ENCODE peak calls at places on chromosomes 6 and 20, in ten cellular contexts. U is endodermal cell; W is prostate gland; D is fibroblast of lung; N is naive thymus-derived CD4-positive, alpha-beta T cell; M is psoas muscle; E is PC-3; F is pancreas; V is heart right ventricle; P is PC-9. H is an unnamed sample.

GRCh38 chr6:34066772-34067770 is 78.8 kb downstream of the GRM4 start:
- DNase-seq in V (no peak), N (no peak), F (no peak), E (no peak), U (no peak), D (no peak), P (no peak), W (no peak), M (no peak), H (no peak)

GRCh38 chr6:152508477-152508876 is 128.7 kb downstream of the SYNE1 start:
- DNase-seq in U (no peak), P (no peak), W (no peak), E (no peak), N (no peak), F (no peak), M (no peak), D (no peak), V (no peak), H (no peak)

GRCh38 chr20:53622247-53623114 is 28.8 kb upstream of the ZNF217 start:
- DNase-seq in E (no peak), P (no peak), F (no peak), M (no peak), U (peak; percentile 49), N (no peak), W (no peak), V (no peak), D (peak; percentile 10), H (peak; percentile 44)

GRCh38 chr6:154615483-154616025 is 105.1 kb upstream of the CNKSR3 start:
- DNase-seq in P (peak; percentile 57), U (peak; percentile 59), M (peak; percentile 60), N (no peak), F (peak; percentile 91), W (peak; percentile 84), E (peak; percentile 72), V (peak; percentile 65), D (peak; percentile 93), H (peak; percentile 92)

GRCh38 chr6:17705778-17706579 is 746 bp downstream of the NUP153 start:
- DNase-seq in U (peak; percentile 85), N (peak; percentile 71), W (peak; percentile 33), D (peak; percentile 42), M (peak; percentile 80), P (peak; percentile 35), F (peak; percentile 57), V (peak; percentile 59), E (peak; percentile 65), H (peak; percentile 80)

GRCh38 chr6:26161322-26161721 is 74.1 kb downstream of the HFE start:
- DNase-seq in F (no peak), P (no peak), M (no peak), U (no peak), E (peak; percentile 22), V (no peak), D (no peak), N (no peak), W (no peak), H (no peak)

GRCh38 chr6:141483561-141484061 is 649.1 kb upstream of the GJE1 start:
- DNase-seq in U (no peak), M (no peak), N (peak; percentile 84), D (peak; percentile 95), V (no peak), F (no peak), E (peak; percentile 80), P (no peak), W (no peak), H (peak; percentile 77)

GRCh38 chr6:46985943-46986342 is 56.2 kb downstream of the ADGRF1 start:
- DNase-seq in E (peak; percentile 75), N (no peak), V (no peak), D (no peak), F (no peak), W (no peak), M (no peak), U (no peak), P (peak; percentile 65), H (no peak)

GRCh38 chr6:30769088-30769852 is 24.9 kb upstream of the IER3 start:
- DNase-seq in V (no peak), N (peak; percentile 51), F (peak; percentile 30), M (peak; percentile 77), W (peak; percentile 41), E (peak; percentile 96), D (peak; percentile 91), U (peak; percentile 92), P (peak; percentile 92), H (peak; percentile 28)

GRCh38 chr6:11381801-11382513 is 149.5 kb upstream of the NEDD9 start:
- DNase-seq in P (no peak), U (peak; percentile 49), M (no peak), N (peak; percentile 80), F (no peak), D (no peak), W (no peak), V (no peak), E (no peak), H (peak; percentile 83)

GRCh38 chr6:42010909-42011308 is 39.4 kb upstream of the TAF8 start:
- DNase-seq in M (no peak), U (no peak), D (no peak), F (no peak), V (no peak), N (no peak), E (no peak), W (no peak), P (no peak), H (no peak)

GRCh38 chr20:31569163-31570020 is 35.7 kb upstream of the ID1 start:
- DNase-seq in M (peak; percentile 72), W (no peak), E (peak; percentile 59), F (peak; percentile 37), N (peak; percentile 22), P (peak; percentile 43), D (peak; percentile 49), V (peak; percentile 64), U (peak; percentile 90), H (peak; percentile 44)

GRCh38 chr6:156534594-156534993 is 242.6 kb upstream of the ARID1B start:
- DNase-seq in F (no peak), V (no peak), D (no peak), W (no peak), U (peak; percentile 68), M (no peak), P (no peak), N (no peak), E (no peak), H (no peak)

GRCh38 chr6:21538186-21538798 is 55.3 kb upstream of the SOX4 start:
- DNase-seq in M (no peak), N (no peak), F (no peak), U (no peak), P (no peak), W (no peak), E (peak; percentile 58), D (peak; percentile 31), V (no peak), H (no peak)
- H3K27ac ChIP-seq in M (peak overlapping the region; percentile 46), N (no peak overlapping the region), F (peak overlapping the region; percentile 67), U (no peak overlapping the region), P (no peak overlapping the region), W (no peak overlapping the region), E (no peak overlapping the region), D (no peak overlapping the region), V (no peak overlapping the region), H (no peak overlapping the region)

DNA sequence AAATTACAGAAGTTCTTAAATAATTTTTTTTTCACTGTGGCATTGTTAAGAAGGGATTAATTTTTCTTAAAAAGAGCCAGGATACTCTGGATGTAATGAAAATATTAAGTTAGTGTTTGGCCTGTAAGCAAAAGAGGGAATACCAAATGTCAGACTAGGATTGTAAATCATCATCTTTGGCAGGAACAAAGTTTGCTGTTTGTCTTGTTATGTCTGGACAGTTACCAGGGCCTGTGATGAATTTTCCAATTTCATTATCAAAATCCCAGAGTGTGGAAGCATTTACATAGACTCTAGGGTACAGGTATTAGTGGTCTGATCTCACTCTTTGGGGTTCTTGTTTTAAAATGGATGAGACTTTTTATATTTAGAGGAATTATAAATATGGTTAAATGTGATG is 26.1 kb downstream of the CEP57L1 start:
- DNase-seq in U (no peak), E (no peak), W (no peak), N (no peak), F (no peak), D (peak; percentile 16), P (no peak), M (no peak), V (no peak), H (no peak)
- H3K27ac ChIP-seq in U (no peak overlapping the region), E (no peak overlapping the region), W (no peak overlapping the region), N (no peak overlapping the region), F (no peak overlapping the region), D (no peak overlapping the region), P (no peak overlapping the region), M (peak overlapping the region; percentile 3), V (no peak overlapping the region), H (no peak overlapping the region)

GRCh38 chr20:19936801-19937583 is 80.2 kb upstream of the NAA20 start:
- DNase-seq in P (no peak), E (no peak), U (no peak), M (peak; percentile 61), W (no peak), D (no peak), F (no peak), N (no peak), V (peak; percentile 59), H (peak; percentile 41)
- H3K27ac ChIP-seq in P (no peak overlapping the region), E (no peak overlapping the region), U (no peak overlapping the region), M (peak overlapping the region; percentile 43), W (peak overlapping the region; percentile 75), D (no peak overlapping the region), F (no peak overlapping the region), N (no peak overlapping the region), V (peak overlapping the region; percentile 74), H (peak overlapping the region; percentile 18)

GRCh38 chr20:46350201-46350985 is 42.1 kb upstream of the CDH22 start:
- DNase-seq in E (peak; percentile 40), V (no peak), W (no peak), F (no peak), M (no peak), N (no peak), D (peak; percentile 92), P (no peak), U (peak; percentile 82), H (peak; percentile 60)
- H3K27ac ChIP-seq in E (peak overlapping the region; percentile 25), V (no peak overlapping the region), W (no peak overlapping the region), F (no peak overlapping the region), M (no peak overlapping the region), N (no peak overlapping the region), D (peak overlapping the region; percentile 56), P (no peak overlapping the region), U (peak overlapping the region; percentile 88), H (no peak overlapping the region)

GRCh38 chr20:18250237-18250636 is 38.1 kb upstream of the ZNF133 start:
- DNase-seq in M (no peak), D (no peak), U (no peak), P (no peak), V (no peak), N (no peak), E (no peak), W (no peak), F (no peak), H (no peak)
- H3K27ac ChIP-seq in M (no peak overlapping the region), D (no peak overlapping the region), U (no peak overlapping the region), P (no peak overlapping the region), V (no peak overlapping the region), N (no peak overlapping the region), E (no peak overlapping the region), W (no peak overlapping the region), F (no peak overlapping the region), H (no peak overlapping the region)

H was measured in Peyer's patch.